ENCODE peak calls at places on chromosomes 1 and 21, in seven cellular contexts. D is heart left ventricle, S is body of pancreas, W is PC-9, Z is lower lobe of right lung, U is tibial artery, H is uterus. O is an unnamed sample. For H3K4me1, the result is how much of the 10 kb centered on the place peaks cover.

GRCh38 chr1:6348511-6349191 is 44.9 kb downstream of the ACOT7 start:
- DNase-seq in Z (no peak), H (no peak), D (peak), W (peak), S (no peak), U (no peak), O (no peak)

GRCh38 chr1:116417678-116418077 is 44.6 kb downstream of the ATP1A1 start:
- DNase-seq in U (no peak), D (no peak), H (no peak), W (no peak), S (no peak), Z (no peak), O (no peak)

GRCh38 chr1:226134170-226135058 is 52.1 kb downstream of the ACBD3 start:
- DNase-seq in Z (no peak), H (no peak), W (no peak), D (no peak), U (no peak), S (no peak), O (no peak)

GRCh38 chr1:211735208-211736170 is 60.1 kb upstream of the NEK2 start:
- DNase-seq in S (no peak), W (peak), U (no peak), H (no peak), D (no peak), Z (no peak), O (peak)

GRCh38 chr1:68363346-68363745 is 86.4 kb downstream of the RPE65 start:
- DNase-seq in U (no peak), W (no peak), Z (no peak), S (no peak), D (no peak), H (no peak), O (no peak)

GRCh38 chr1:92376345-92376744 is 77.5 kb downstream of the RPAP2 start:
- DNase-seq in Z (no peak), W (no peak), D (no peak), S (no peak), U (no peak), H (no peak), O (no peak)

GRCh38 chr1:2231667-2232254 is 3.6 kb downstream of the SKI start:
- DNase-seq in S (peak), H (peak), Z (peak), W (peak), U (peak), D (peak), O (peak)

GRCh38 chr21:41686664-41687063 is 80.2 kb downstream of the RIPK4 start:
- DNase-seq in D (no peak), Z (no peak), S (no peak), U (no peak), H (no peak), W (no peak), O (no peak)

GRCh38 chr21:45559216-45560105 is 17.2 kb upstream of the SLC19A1 start:
- DNase-seq in D (peak), S (no peak), Z (peak), U (peak), H (no peak), W (no peak), O (no peak)

GRCh38 chr1:14167889-14168288 is 430.6 kb upstream of the KAZN start:
- DNase-seq in D (no peak), U (no peak), Z (no peak), W (no peak), H (no peak), S (no peak), O (no peak)

GRCh38 chr1:242586355-242586670 is 61.8 kb upstream of the PLD5 start:
- DNase-seq in H (no peak), S (no peak), U (no peak), W (no peak), Z (no peak), D (no peak), O (no peak)

GRCh38 chr1:3229081-3229725 is 160.2 kb downstream of the PRDM16 start:
- DNase-seq in D (no peak), Z (no peak), U (no peak), H (no peak), S (no peak), W (no peak), O (no peak)

GRCh38 chr1:94045465-94046056 is 75.4 kb downstream of the ABCA4 start:
- DNase-seq in U (peak), H (peak), S (peak), Z (peak), D (peak), W (peak), O (peak)

GRCh38 chr21:16773206-16773605 is 739.6 kb upstream of the CXADR start:
- DNase-seq in W (no peak), D (no peak), H (no peak), U (no peak), Z (no peak), S (no peak), O (no peak)

GRCh38 chr1:109248797-109249629 is at the start of gene CELSR2:
- DNase-seq in H (no peak), D (no peak), W (peak), Z (peak), S (peak), U (peak), O (peak)

GRCh38 chr21:17466166-17466565 is 46.7 kb upstream of the CXADR start:
- DNase-seq in D (no peak), H (no peak), S (no peak), W (peak), U (no peak), Z (no peak), O (no peak)

GRCh38 chr1:203726417-203726867 is 38.5 kb upstream of the LAX1 start:
- DNase-seq in D (no peak), U (no peak), S (no peak), H (no peak), W (no peak), Z (no peak), O (no peak)

GRCh38 chr1:28026329-28026728 is 62.1 kb downstream of the EYA3 start:
- DNase-seq in H (no peak), S (no peak), U (no peak), W (no peak), Z (no peak), D (no peak), O (no peak)

GRCh38 chr1:228211091-228211870 is 3.4 kb downstream of the OBSCN start:
- DNase-seq in W (no peak), S (no peak), H (no peak), D (no peak), Z (peak), U (peak), O (no peak)
- H3K4me1 ChIP-seq in W (under half), S (under half), H (under half), D (under half), Z (under half), U (under half), O (under half)

DNA sequence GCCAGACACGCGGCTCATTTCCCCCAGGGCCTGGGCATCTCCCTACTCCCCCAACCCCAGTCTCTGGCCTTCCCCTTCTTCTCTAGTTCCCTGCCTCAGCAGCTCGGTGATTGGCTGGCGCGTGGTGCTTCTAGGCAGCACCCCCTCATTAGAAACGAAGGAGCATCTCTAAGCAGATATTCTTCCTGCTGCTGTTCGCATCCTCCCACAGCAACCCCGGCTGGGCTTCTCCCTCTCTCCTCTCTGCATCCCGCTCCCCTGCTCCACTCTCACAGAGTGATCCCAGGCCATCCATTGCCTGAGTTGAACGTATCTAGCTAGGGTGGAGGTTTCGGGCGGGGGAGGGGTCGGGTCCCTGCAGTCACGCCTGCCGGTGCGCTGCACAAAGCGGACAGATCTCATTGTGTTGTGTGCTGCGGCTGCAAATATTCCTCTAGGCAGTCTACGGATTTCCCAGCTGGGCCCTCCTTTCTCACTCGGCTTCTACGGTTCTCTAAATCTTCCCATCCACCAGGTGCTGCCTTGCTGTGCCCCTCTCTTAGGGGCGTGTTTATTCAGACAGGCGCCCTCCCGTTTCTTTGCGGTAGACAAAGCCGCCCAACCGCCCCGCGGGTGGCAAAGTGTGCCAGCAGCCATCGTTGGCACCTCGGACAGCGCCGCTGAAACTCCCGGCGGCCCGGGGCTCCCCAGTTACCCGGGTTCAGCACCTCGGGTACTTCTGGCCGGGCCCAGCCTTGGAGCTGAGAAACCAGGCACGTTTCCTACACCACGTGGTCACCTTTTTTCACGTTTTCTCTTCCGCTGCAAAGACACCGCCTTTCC is 2.2 kb downstream of the CACNA1E start:
- DNase-seq in Z (peak), S (peak), W (no peak), H (no peak), D (no peak), U (no peak), O (no peak)
- TF ChIP-seq CTCF in Z (no peak), S (no peak), W (no peak), H (no peak), D (no peak), U (no peak), O (no peak)

GRCh38 chr1:15687446-15687845 is 3.3 kb downstream of the PLEKHM2 start:
- DNase-seq in H (no peak), Z (no peak), U (no peak), W (no peak), D (no peak), S (no peak), O (no peak)
- H3K4me1 ChIP-seq in H (under half), Z (under half), U (under half), W (under half), D (half or more), S (under half), O (under half)

DNA sequence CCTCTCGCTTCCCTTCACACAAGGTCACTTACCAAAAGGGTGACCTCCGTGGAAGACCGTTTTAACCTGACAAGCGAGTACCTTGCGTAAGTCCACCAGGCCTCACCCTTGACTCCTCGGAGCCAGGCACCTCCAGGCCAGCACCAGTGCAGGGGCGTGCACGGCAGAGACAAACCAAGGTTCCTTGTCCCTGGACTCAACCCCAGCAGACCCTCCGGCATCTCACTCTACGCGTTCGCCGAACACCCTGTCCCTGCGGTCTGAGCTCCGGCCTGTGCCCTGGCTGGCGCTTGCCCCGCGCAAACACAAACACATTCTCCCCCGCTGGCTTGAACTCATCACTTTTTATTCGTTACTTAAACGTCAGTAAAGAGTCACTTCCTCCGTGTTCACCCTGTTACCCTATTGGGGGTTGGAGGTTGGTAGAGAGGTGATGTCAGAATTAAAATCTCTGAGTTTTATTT is 4.6 kb downstream of the TBX15 start:
- DNase-seq in W (no peak), U (peak), Z (no peak), S (no peak), D (no peak), H (no peak), O (no peak)
- TF ChIP-seq CTCF in W (no peak), U (no peak), Z (no peak), S (no peak), D (no peak), H (no peak), O (no peak)

O was measured in ovary.